ENCODE peak calls at places on chromosomes 12 and 14, in five cellular contexts. D, O, V, U and M are unnamed samples.

GRCh38 chr12:49032276-49032675 is 13.7 kb upstream of the PRKAG1 start:
- DNase-seq in D (no peak), O (no peak), V (no peak), U (no peak), M (no peak)

GRCh38 chr14:85058170-85058569 is 471.8 kb upstream of the FLRT2 start:
- DNase-seq in D (no peak), O (peak; percentile 39), V (no peak), U (no peak), M (peak; percentile 33)

GRCh38 chr12:50024227-50024626 is 1.1 kb downstream of the RACGAP1 start:
- DNase-seq in D (no peak), O (no peak), V (no peak), U (no peak), M (no peak)

GRCh38 chr12:25960176-25960575 is 1.7 kb downstream of the RASSF8 start:
- DNase-seq in D (peak; percentile 39), O (peak; percentile 44), V (no peak), U (peak; percentile 44), M (no peak)

GRCh38 chr12:2297658-2298057 is 244.9 kb downstream of the CACNA1C start:
- DNase-seq in D (no peak), O (no peak), V (no peak), U (no peak), M (no peak)

GRCh38 chr12:48414046-48414445 is 58.3 kb upstream of the ANP32D start:
- DNase-seq in D (no peak), O (no peak), V (no peak), U (no peak), M (no peak)

GRCh38 chr12:9646794-9647622 is 22.5 kb upstream of the CLEC2D start:
- DNase-seq in D (peak; percentile 30), O (no peak), V (no peak), U (peak; percentile 8), M (peak; percentile 55)

GRCh38 chr12:22042981-22043669 is 2.9 kb upstream of the CMAS start:
- DNase-seq in D (no peak), O (peak; percentile 66), V (no peak), U (no peak), M (peak; percentile 45)

GRCh38 chr12:43942379-43942778 is 106.5 kb downstream of the TMEM117 start:
- DNase-seq in D (no peak), O (no peak), V (no peak), U (no peak), M (no peak)

GRCh38 chr12:45914090-45914489 is 76.3 kb downstream of the SCAF11 start:
- DNase-seq in D (peak; percentile 20), O (peak; percentile 75), V (no peak), U (peak; percentile 14), M (peak; percentile 77)

GRCh38 chr12:87491089-87491488 is 538.1 kb downstream of the C12orf50 start:
- DNase-seq in D (no peak), O (no peak), V (no peak), U (no peak), M (no peak)

GRCh38 chr12:25014961-25015360 is 66.1 kb upstream of the BCAT1 start:
- DNase-seq in D (no peak), O (peak; percentile 41), V (no peak), U (no peak), M (peak; percentile 41)

GRCh38 chr12:112905451-112906089 is 1.2 kb upstream of the OAS1 start:
- DNase-seq in D (no peak), O (peak; percentile 18), V (no peak), U (no peak), M (no peak)

GRCh38 chr14:51094282-51094821 is 553 bp downstream of the TRIM9 start:
- DNase-seq in D (peak; percentile 60), O (no peak), V (no peak), U (peak; percentile 57), M (no peak)

GRCh38 chr12:124626841-124627502 is 59.6 kb upstream of the NCOR2 start:
- DNase-seq in D (no peak), O (no peak), V (no peak), U (no peak), M (no peak)

GRCh38 chr12:66693901-66694513 is 15.1 kb upstream of the GRIP1 start:
- DNase-seq in D (peak; percentile 82), O (peak; percentile 49), V (peak; percentile 52), U (peak; percentile 80), M (peak; percentile 48)

GRCh38 chr14:57526942-57527341 is 33.3 kb upstream of the CCDC198 start:
- DNase-seq in D (peak; percentile 80), O (no peak), V (no peak), U (peak; percentile 58), M (no peak)

GRCh38 chr12:123813349-123813748 is 51.2 kb downstream of the DNAH10 start:
- DNase-seq in D (no peak), O (peak; percentile 12), V (no peak), U (no peak), M (peak; percentile 36)

GRCh38 chr12:26153421-26154154 is 28.8 kb upstream of the BHLHE41 start:
- DNase-seq in D (no peak), O (peak; percentile 89), V (peak; percentile 83), U (no peak), M (peak; percentile 99)

GRCh38 chr12:54475542-54475941 is 2.1 kb upstream of the GTSF1 start:
- DNase-seq in D (no peak), O (peak; percentile 26), V (no peak), U (no peak), M (no peak)

GRCh38 chr12:47270782-47271664 is 191.3 kb upstream of the AMIGO2 start:
- DNase-seq in D (no peak), O (peak; percentile 97), V (peak; percentile 84), U (no peak), M (peak; percentile 96)

GRCh38 chr12:128572311-128572810 is 251.4 kb downstream of the SLC15A4 start:
- DNase-seq in D (no peak), O (no peak), V (no peak), U (no peak), M (no peak)

GRCh38 chr12:105321125-105321524 is 9.4 kb upstream of the C12orf75 start:
- DNase-seq in D (no peak), O (no peak), V (no peak), U (no peak), M (no peak)

GRCh38 chr14:55913324-55914035 is 204.7 kb upstream of the PELI2 start:
- DNase-seq in D (no peak), O (no peak), V (no peak), U (peak; percentile 22), M (peak; percentile 97)

GRCh38 chr14:38143651-38144505 is 63.8 kb upstream of the SSTR1 start:
- DNase-seq in D (peak; percentile 61), O (no peak), V (no peak), U (no peak), M (peak; percentile 74)

GRCh38 chr12:122182887-122183587 is at the start of gene LRRC43:
- DNase-seq in D (peak; percentile 85), O (peak; percentile 17), V (no peak), U (peak; percentile 79), M (peak; percentile 16)

GRCh38 chr12:38639625-38640024 is 265.8 kb downstream of the CPNE8 start:
- DNase-seq in D (no peak), O (no peak), V (no peak), U (no peak), M (no peak)

GRCh38 chr14:32345311-32345771 is 16.2 kb downstream of the AKAP6 start:
- DNase-seq in D (no peak), O (peak; percentile 74), V (no peak), U (no peak), M (peak; percentile 35)

GRCh38 chr14:50344831-50345563 is 32.9 kb downstream of the DMAC2L start:
- DNase-seq in D (no peak), O (no peak), V (no peak), U (no peak), M (no peak)

DNA sequence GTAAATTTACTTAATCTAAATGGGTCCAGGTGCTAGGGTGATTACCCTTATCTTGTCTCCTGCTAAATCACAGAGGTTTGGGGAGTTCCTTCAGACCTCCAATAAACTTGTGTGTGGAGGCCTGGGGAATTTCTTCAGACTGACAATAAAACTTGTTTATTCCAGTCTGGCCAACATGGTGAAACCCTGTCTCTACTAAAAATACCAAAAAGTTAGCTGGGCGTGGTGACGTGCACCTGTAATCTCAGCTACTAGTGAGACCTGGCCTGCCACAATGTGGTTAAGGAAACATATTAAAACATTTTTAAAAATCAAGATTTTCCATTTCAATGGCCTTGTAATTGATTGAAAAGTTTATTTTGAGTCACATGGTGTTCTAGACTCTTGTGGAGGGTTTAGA is 126.9 kb upstream of the FGD4 start:
- DNase-seq in D (no peak), O (no peak), V (no peak), U (no peak), M (no peak)
- H2AFZ ChIP-seq in D (no peak overlapping the region), O (no peak overlapping the region), V (no peak overlapping the region), U (no peak overlapping the region), M (no peak overlapping the region)

DNA sequence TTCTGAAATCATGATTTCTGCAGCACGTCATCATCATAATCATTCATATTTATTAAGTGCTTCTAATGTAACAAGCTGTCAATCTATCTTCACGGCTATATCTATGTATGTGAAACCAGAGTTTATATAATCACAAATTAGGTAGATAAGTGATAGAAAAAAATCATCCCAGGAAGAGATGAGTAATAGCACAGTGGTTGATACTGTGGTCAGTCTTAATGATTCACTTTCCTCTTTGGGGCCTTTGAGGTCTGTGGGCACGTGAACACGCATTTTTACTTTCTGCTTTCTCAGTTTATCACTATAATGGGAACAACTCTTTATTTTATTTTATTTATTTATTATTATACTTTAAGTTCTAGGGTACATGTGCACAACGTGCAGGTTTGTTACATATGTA is 265.9 kb upstream of the NOVA1 start:
- DNase-seq in D (no peak), O (no peak), V (no peak), U (no peak), M (peak; percentile 66)
- TF ChIP-seq CTCF in D (no peak), O (no peak), V (no peak), U (no peak), M (no peak)

DNA sequence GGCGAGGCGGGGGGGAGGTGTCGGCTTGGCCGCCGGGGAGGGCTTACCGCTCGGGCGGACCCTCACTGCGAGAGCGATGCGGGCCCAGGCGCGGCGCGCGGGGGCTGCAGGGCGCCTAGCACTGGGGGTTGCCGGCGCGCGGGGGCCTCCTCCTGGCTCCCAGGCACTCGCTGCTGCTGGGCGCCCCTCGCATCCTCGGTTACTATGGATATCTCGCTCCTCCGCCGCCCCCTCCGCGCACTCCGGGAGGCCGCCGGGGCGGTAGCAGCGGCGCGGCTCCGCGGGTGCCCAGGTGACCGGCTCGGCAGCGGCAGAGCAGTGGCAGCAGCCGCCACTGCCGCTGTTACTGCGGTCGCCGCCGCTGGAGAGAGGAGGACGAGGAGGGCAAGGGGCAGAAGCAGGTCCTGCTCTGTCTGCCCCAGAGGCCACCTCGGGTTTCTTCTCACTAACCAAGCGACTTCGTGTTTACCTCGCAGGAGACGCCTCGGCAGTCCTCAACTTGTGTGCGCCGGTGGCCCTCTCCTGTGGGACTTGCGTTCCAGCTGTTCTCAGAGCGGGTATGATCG is 250.1 kb downstream of the APAF1 start:
- DNase-seq in D (peak; percentile 69), O (no peak), V (no peak), U (peak; percentile 75), M (no peak)
- H3K4me3 ChIP-seq in D (peak overlapping the region; percentile 63), O (no peak overlapping the region), V (no peak overlapping the region), U (peak overlapping the region; percentile 69), M (peak overlapping the region; percentile 32)

DNA sequence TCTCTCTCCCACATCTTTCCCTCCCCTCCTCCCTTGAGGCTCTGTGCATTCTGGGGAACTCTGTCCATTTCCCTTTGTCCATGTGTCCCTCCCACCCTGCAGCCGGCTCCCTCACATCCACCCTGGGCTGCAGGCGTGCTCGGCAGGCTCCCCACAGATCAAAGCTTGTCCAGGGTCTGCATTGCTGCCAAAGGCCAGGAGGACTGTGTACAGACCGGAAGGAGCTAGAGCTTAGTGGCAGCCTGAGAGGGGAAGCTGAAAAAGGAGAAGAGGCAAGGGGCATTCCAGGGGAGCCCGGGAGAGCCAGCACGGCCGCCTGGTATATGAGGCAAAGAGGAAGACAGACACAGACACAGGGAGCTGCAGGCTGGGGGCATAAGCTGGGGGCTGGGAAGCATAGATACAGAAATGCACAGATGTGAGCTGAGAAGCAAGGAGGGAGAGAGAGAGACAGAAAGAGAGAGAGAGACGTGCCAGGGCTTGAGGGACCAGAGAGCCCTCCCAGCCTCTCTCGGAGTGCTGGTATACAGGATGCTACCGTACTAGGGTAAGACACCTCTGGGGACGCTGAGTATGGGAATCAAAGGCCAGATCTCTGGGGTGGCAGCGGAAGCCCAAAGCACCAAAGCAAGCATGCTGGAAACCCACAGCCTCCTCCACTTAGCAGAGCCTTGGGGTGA is 3.3 kb downstream of the CD4 start:
- DNase-seq in D (no peak), O (no peak), V (no peak), U (peak; percentile 49), M (no peak)
- H2AFZ ChIP-seq in D (peak overlapping the region; percentile 78), O (peak overlapping the region; percentile 45), V (no peak overlapping the region), U (peak overlapping the region; percentile 100), M (peak overlapping the region; percentile 85)